ENCODE peak calls at places on chromosomes 2 and 18, in seven cellular contexts. A is left lung, J is HFFc6, B is fibroblast of the aortic adventitia, X is epithelial cell of esophagus, Z is Calu3, S is dorsolateral prefrontal cortex. N is an unnamed sample.

GRCh38 chr18:45562567-45563479 is 52.5 kb upstream of the SLC14A2 start:
- DNase-seq in J (no peak), B (no peak), Z (no peak), S (no peak), A (no peak), X (no peak), N (no peak)

GRCh38 chr2:53575606-53576360 is 191.8 kb upstream of the CHAC2 start:
- DNase-seq in A (no peak), Z (no peak), X (no peak), S (no peak), J (no peak), B (peak; percentile 8), N (no peak)

GRCh38 chr2:161990741-161991140 is 83.3 kb downstream of the DPP4 start:
- DNase-seq in A (no peak), B (peak; percentile 92), J (peak; percentile 77), X (peak; percentile 84), Z (peak; percentile 9), S (no peak), N (no peak)

GRCh38 chr2:23503682-23504081 is 118.7 kb downstream of the KLHL29 start:
- DNase-seq in B (no peak), J (no peak), A (no peak), S (no peak), Z (no peak), X (no peak), N (no peak)

GRCh38 chr2:39419282-39420223 is 17.5 kb downstream of the MAP4K3 start:
- DNase-seq in S (no peak), B (peak; percentile 24), J (no peak), X (no peak), Z (no peak), A (no peak), N (no peak)

GRCh38 chr2:180124273-180124881 is 117.3 kb upstream of the CWC22 start:
- DNase-seq in J (peak; percentile 54), A (no peak), S (no peak), Z (peak; percentile 24), B (peak; percentile 82), X (peak; percentile 72), N (no peak)

GRCh38 chr18:61950371-61950770 is 57.6 kb upstream of the RNF152 start:
- DNase-seq in Z (no peak), S (no peak), X (no peak), B (no peak), A (no peak), J (no peak), N (no peak)

GRCh38 chr2:59909147-59909546 is 644.3 kb downstream of the BCL11A start:
- DNase-seq in X (no peak), B (no peak), A (no peak), J (no peak), S (no peak), Z (no peak), N (no peak)

GRCh38 chr2:205145888-205146287 is 536.4 kb upstream of the NRP2 start:
- DNase-seq in B (no peak), Z (no peak), J (no peak), X (no peak), S (no peak), A (no peak), N (no peak)

GRCh38 chr2:73896362-73897239 is 3.8 kb downstream of the ACTG2 start:
- DNase-seq in X (no peak), A (no peak), B (peak; percentile 91), J (peak; percentile 64), Z (no peak), S (no peak), N (no peak)

GRCh38 chr2:100237770-100238169 is 84.5 kb downstream of the LONRF2 start:
- DNase-seq in X (no peak), S (no peak), A (no peak), Z (no peak), B (no peak), J (no peak), N (no peak)
- TF ChIP-seq CTCF in X (no peak), S (no peak), A (no peak), Z (no peak), B (no peak), J (no peak), N (no peak)

DNA sequence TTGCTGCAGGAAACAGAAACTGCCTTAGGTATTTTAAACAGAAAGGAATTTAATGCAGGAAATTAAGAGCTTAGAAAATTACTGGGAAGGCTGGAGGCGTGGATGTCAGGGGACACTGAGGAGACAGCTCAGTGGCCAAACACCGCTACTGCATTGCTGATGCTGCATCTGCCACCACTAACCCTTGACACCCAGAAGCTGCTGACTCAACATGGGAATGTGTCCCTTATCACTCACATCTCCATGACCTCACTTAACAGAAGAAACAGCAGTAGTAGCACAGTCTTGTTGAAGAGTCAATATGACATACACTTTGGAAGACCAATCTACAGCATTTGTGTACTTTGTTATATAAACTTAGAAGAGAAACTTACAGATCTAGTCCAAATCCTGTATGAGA is 906.1 kb downstream of the SLC4A3 start:
- DNase-seq in X (peak; percentile 54), B (no peak), Z (peak; percentile 47), J (peak; percentile 91), S (no peak), A (no peak), N (no peak)
- TF ChIP-seq CTCF in X (peak; percentile 43), B (peak; percentile 36), Z (peak; percentile 40), J (peak; percentile 81), S (no peak), A (no peak), N (no peak)

GRCh38 chr2:197296861-197297260 is 13.7 kb downstream of the ANKRD44 start:
- DNase-seq in Z (no peak), J (no peak), X (no peak), S (no peak), A (no peak), B (no peak), N (no peak)

GRCh38 chr2:197297772-197298318 is 12.7 kb downstream of the ANKRD44 start:
- DNase-seq in X (no peak), J (no peak), Z (no peak), A (no peak), B (no peak), S (no peak), N (no peak)

GRCh38 chr2:197297262-197297661 is 13.3 kb downstream of the ANKRD44 start:
- DNase-seq in B (no peak), J (no peak), X (no peak), S (no peak), A (no peak), Z (no peak), N (no peak)

GRCh38 chr2:197300139-197300538 is 10.4 kb downstream of the ANKRD44 start:
- DNase-seq in X (peak; percentile 88), B (no peak), J (no peak), S (no peak), A (no peak), Z (no peak), N (no peak)

DNA sequence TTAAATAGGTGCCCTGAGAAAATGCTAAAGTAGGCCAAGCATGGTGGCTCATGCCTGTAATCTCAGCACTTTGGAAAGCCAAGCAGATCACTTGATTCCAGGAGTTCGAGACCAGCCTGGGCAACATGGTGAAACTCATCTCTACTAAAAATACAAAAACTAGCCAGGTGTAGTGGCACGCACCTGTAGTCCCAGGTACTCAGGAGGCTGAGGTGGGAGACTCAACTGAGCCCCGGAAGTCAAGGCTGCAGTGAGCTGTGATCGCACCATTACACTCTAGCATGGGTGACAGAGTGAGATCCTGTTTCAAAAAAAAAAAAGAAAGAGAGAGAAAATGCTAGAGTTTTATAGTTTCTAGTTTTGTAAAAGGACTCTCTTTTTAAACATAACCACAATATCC is 12.0 kb downstream of the ANKRD44 start:
- DNase-seq in A (no peak), Z (no peak), X (no peak), J (no peak), B (no peak), S (no peak), N (no peak)
- TF ChIP-seq CTCF in A (no peak), Z (no peak), X (no peak), J (no peak), B (no peak), S (no peak), N (no peak)

GRCh38 chr2:227745594-227745993 is at the start of gene SCYGR8:
- DNase-seq in X (no peak), Z (no peak), J (no peak), B (no peak), S (no peak), A (no peak), N (no peak)

GRCh38 chr2:227748079-227748478 is 2.4 kb downstream of the SCYGR8 start:
- DNase-seq in S (no peak), Z (no peak), B (no peak), J (no peak), X (peak; percentile 20), A (no peak), N (no peak)
- TF ChIP-seq CTCF in S (no peak), Z (no peak), B (no peak), J (peak; percentile 65), X (peak; percentile 28), A (no peak), N (peak; percentile 34)

DNA sequence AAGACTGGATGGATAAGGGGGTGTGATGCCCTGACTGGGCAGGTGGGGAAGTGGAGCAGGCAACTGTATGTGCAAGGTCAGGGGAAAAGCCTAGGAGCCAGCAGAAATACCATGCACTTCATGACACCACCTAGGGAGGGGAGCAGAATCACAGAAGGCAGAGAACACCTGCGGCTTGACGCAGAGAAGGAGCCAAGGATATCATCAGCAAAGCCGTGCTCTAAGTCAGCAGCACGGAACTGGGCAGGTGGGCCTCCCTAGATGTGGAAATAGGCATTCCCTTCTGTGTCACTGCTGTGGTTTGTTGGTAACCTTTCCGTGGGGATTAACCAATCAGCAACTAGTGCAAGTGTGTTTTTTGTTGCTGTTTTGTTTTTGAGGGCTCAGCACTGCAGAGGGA is 41.3 kb downstream of the HDLBP start:
- DNase-seq in X (no peak), Z (no peak), S (no peak), J (no peak), A (no peak), B (no peak), N (no peak)
- TF ChIP-seq CTCF in X (no peak), Z (no peak), S (no peak), J (no peak), A (no peak), B (no peak), N (no peak)

N was measured in mesothelial cell of epicardium.